ENCODE peak calls at places on chromosomes 3 and 15, in ten cellular contexts. One of them, this sample, is unnamed. For H3K36me3 and H3K27me3, the result is how much of the 10 kb centered on the place peaks cover.

GRCh38 chr3:111639316-111639715 is 44.2 kb upstream of the ZBED2 start:
- DNase-seq in left ventricle myocardium inferior: no peak
- DNase-seq in pancreas: no peak
- DNase-seq in naive thymus-derived CD4-positive, alpha-beta T cell: no peak
- DNase-seq in heart left ventricle: no peak
- DNase-seq in PC-9: no peak
- DNase-seq in Caco-2: no peak
- DNase-seq in cardiac muscle cell: no peak
- DNase-seq in psoas muscle: no peak
- DNase-seq in adipocyte: no peak
- DNase-seq in this sample: no peak

GRCh38 chr3:154151969-154152368 is 30.8 kb downstream of the ARHGEF26 start:
- DNase-seq in left ventricle myocardium inferior: no peak
- DNase-seq in pancreas: no peak
- DNase-seq in naive thymus-derived CD4-positive, alpha-beta T cell: no peak
- DNase-seq in heart left ventricle: no peak
- DNase-seq in PC-9: peak
- DNase-seq in Caco-2: no peak
- DNase-seq in cardiac muscle cell: no peak
- DNase-seq in psoas muscle: no peak
- DNase-seq in adipocyte: peak
- DNase-seq in this sample: no peak

GRCh38 chr3:184334470-184335158 is 2.8 kb upstream of the FAM131A start:
- DNase-seq in left ventricle myocardium inferior: no peak
- DNase-seq in pancreas: no peak
- DNase-seq in naive thymus-derived CD4-positive, alpha-beta T cell: no peak
- DNase-seq in heart left ventricle: no peak
- DNase-seq in PC-9: peak
- DNase-seq in Caco-2: no peak
- DNase-seq in cardiac muscle cell: no peak
- DNase-seq in psoas muscle: peak
- DNase-seq in adipocyte: peak
- DNase-seq in this sample: no peak

GRCh38 chr3:126941721-126942270 is 41.1 kb upstream of the PLXNA1 start:
- DNase-seq in left ventricle myocardium inferior: no peak
- DNase-seq in pancreas: no peak
- DNase-seq in naive thymus-derived CD4-positive, alpha-beta T cell: no peak
- DNase-seq in heart left ventricle: no peak
- DNase-seq in PC-9: no peak
- DNase-seq in Caco-2: no peak
- DNase-seq in cardiac muscle cell: no peak
- DNase-seq in psoas muscle: no peak
- DNase-seq in adipocyte: no peak
- DNase-seq in this sample: no peak

GRCh38 chr3:181966387-181966786 is 254.7 kb downstream of the SOX2 start:
- DNase-seq in left ventricle myocardium inferior: no peak
- DNase-seq in pancreas: no peak
- DNase-seq in naive thymus-derived CD4-positive, alpha-beta T cell: no peak
- DNase-seq in heart left ventricle: no peak
- DNase-seq in PC-9: no peak
- DNase-seq in Caco-2: no peak
- DNase-seq in cardiac muscle cell: no peak
- DNase-seq in psoas muscle: no peak
- DNase-seq in adipocyte: no peak
- DNase-seq in this sample: no peak

GRCh38 chr15:56538901-56539545 is 74.1 kb upstream of the MNS1 start:
- DNase-seq in left ventricle myocardium inferior: no peak
- DNase-seq in pancreas: no peak
- DNase-seq in naive thymus-derived CD4-positive, alpha-beta T cell: no peak
- DNase-seq in heart left ventricle: no peak
- DNase-seq in PC-9: no peak
- DNase-seq in Caco-2: no peak
- DNase-seq in cardiac muscle cell: no peak
- DNase-seq in psoas muscle: no peak
- DNase-seq in adipocyte: no peak
- DNase-seq in this sample: no peak

GRCh38 chr3:135965129-135965505 is 411 bp upstream of the PPP2R3A start:
- DNase-seq in left ventricle myocardium inferior: no peak
- DNase-seq in pancreas: no peak
- DNase-seq in naive thymus-derived CD4-positive, alpha-beta T cell: no peak
- DNase-seq in heart left ventricle: no peak
- DNase-seq in PC-9: no peak
- DNase-seq in Caco-2: no peak
- DNase-seq in cardiac muscle cell: no peak
- DNase-seq in psoas muscle: no peak
- DNase-seq in adipocyte: no peak
- DNase-seq in this sample: no peak

GRCh38 chr3:175386630-175387029 is 527.5 kb downstream of the NAALADL2 start:
- DNase-seq in left ventricle myocardium inferior: no peak
- DNase-seq in pancreas: no peak
- DNase-seq in naive thymus-derived CD4-positive, alpha-beta T cell: no peak
- DNase-seq in heart left ventricle: no peak
- DNase-seq in PC-9: peak
- DNase-seq in Caco-2: no peak
- DNase-seq in cardiac muscle cell: no peak
- DNase-seq in psoas muscle: no peak
- DNase-seq in adipocyte: peak
- DNase-seq in this sample: no peak

GRCh38 chr15:64503197-64503596 is 42.8 kb downstream of the ZNF609 start:
- DNase-seq in left ventricle myocardium inferior: no peak
- DNase-seq in pancreas: no peak
- DNase-seq in naive thymus-derived CD4-positive, alpha-beta T cell: peak
- DNase-seq in heart left ventricle: no peak
- DNase-seq in PC-9: no peak
- DNase-seq in Caco-2: no peak
- DNase-seq in cardiac muscle cell: peak
- DNase-seq in psoas muscle: no peak
- DNase-seq in adipocyte: peak
- DNase-seq in this sample: no peak

GRCh38 chr3:4723921-4724698 is 231.0 kb downstream of the ITPR1 start:
- DNase-seq in left ventricle myocardium inferior: no peak
- DNase-seq in pancreas: peak
- DNase-seq in naive thymus-derived CD4-positive, alpha-beta T cell: no peak
- DNase-seq in heart left ventricle: no peak
- DNase-seq in PC-9: no peak
- DNase-seq in Caco-2: no peak
- DNase-seq in cardiac muscle cell: no peak
- DNase-seq in psoas muscle: no peak
- DNase-seq in adipocyte: no peak
- DNase-seq in this sample: no peak

GRCh38 chr3:26704736-26705135 is 82.2 kb downstream of the LRRC3B start:
- DNase-seq in left ventricle myocardium inferior: no peak
- DNase-seq in pancreas: no peak
- DNase-seq in naive thymus-derived CD4-positive, alpha-beta T cell: no peak
- DNase-seq in heart left ventricle: no peak
- DNase-seq in PC-9: no peak
- DNase-seq in Caco-2: no peak
- DNase-seq in cardiac muscle cell: no peak
- DNase-seq in psoas muscle: no peak
- DNase-seq in adipocyte: no peak
- DNase-seq in this sample: no peak

GRCh38 chr3:48561045-48561736 is 2.4 kb downstream of the UCN2 start:
- DNase-seq in left ventricle myocardium inferior: peak
- DNase-seq in pancreas: peak
- DNase-seq in naive thymus-derived CD4-positive, alpha-beta T cell: no peak
- DNase-seq in heart left ventricle: peak
- DNase-seq in PC-9: no peak
- DNase-seq in Caco-2: peak
- DNase-seq in cardiac muscle cell: peak
- DNase-seq in psoas muscle: peak
- DNase-seq in adipocyte: peak
- DNase-seq in this sample: no peak

GRCh38 chr3:73380735-73381532 is 243.8 kb downstream of the PDZRN3 start:
- DNase-seq in left ventricle myocardium inferior: no peak
- DNase-seq in pancreas: no peak
- DNase-seq in naive thymus-derived CD4-positive, alpha-beta T cell: no peak
- DNase-seq in heart left ventricle: no peak
- DNase-seq in PC-9: no peak
- DNase-seq in Caco-2: no peak
- DNase-seq in cardiac muscle cell: no peak
- DNase-seq in psoas muscle: no peak
- DNase-seq in adipocyte: no peak
- DNase-seq in this sample: no peak

GRCh38 chr3:73385538-73385937 is 239.2 kb downstream of the PDZRN3 start:
- DNase-seq in left ventricle myocardium inferior: no peak
- DNase-seq in pancreas: no peak
- DNase-seq in naive thymus-derived CD4-positive, alpha-beta T cell: no peak
- DNase-seq in heart left ventricle: no peak
- DNase-seq in PC-9: no peak
- DNase-seq in Caco-2: no peak
- DNase-seq in cardiac muscle cell: no peak
- DNase-seq in psoas muscle: no peak
- DNase-seq in adipocyte: no peak
- DNase-seq in this sample: no peak

GRCh38 chr3:73381551-73381950 is 243.2 kb downstream of the PDZRN3 start:
- DNase-seq in left ventricle myocardium inferior: no peak
- DNase-seq in pancreas: no peak
- DNase-seq in naive thymus-derived CD4-positive, alpha-beta T cell: no peak
- DNase-seq in heart left ventricle: no peak
- DNase-seq in PC-9: no peak
- DNase-seq in Caco-2: no peak
- DNase-seq in cardiac muscle cell: no peak
- DNase-seq in psoas muscle: no peak
- DNase-seq in adipocyte: no peak
- DNase-seq in this sample: no peak

GRCh38 chr3:73384091-73384906 is 240.4 kb downstream of the PDZRN3 start:
- DNase-seq in left ventricle myocardium inferior: no peak
- DNase-seq in pancreas: no peak
- DNase-seq in naive thymus-derived CD4-positive, alpha-beta T cell: no peak
- DNase-seq in heart left ventricle: no peak
- DNase-seq in PC-9: no peak
- DNase-seq in Caco-2: no peak
- DNase-seq in cardiac muscle cell: no peak
- DNase-seq in psoas muscle: no peak
- DNase-seq in adipocyte: no peak
- DNase-seq in this sample: no peak

GRCh38 chr3:73383470-73384049 is 241.2 kb downstream of the PDZRN3 start:
- DNase-seq in left ventricle myocardium inferior: no peak
- DNase-seq in pancreas: no peak
- DNase-seq in naive thymus-derived CD4-positive, alpha-beta T cell: no peak
- DNase-seq in heart left ventricle: no peak
- DNase-seq in PC-9: no peak
- DNase-seq in Caco-2: no peak
- DNase-seq in cardiac muscle cell: no peak
- DNase-seq in psoas muscle: no peak
- DNase-seq in adipocyte: no peak
- DNase-seq in this sample: no peak
- H3K36me3 ChIP-seq in left ventricle myocardium inferior: half or more
- H3K36me3 ChIP-seq in pancreas: under half
- H3K36me3 ChIP-seq in naive thymus-derived CD4-positive, alpha-beta T cell: under half
- H3K36me3 ChIP-seq in heart left ventricle: under half
- H3K36me3 ChIP-seq in PC-9: under half
- H3K36me3 ChIP-seq in Caco-2: under half
- H3K36me3 ChIP-seq in cardiac muscle cell: under half
- H3K36me3 ChIP-seq in psoas muscle: under half
- H3K36me3 ChIP-seq in adipocyte: half or more
- H3K36me3 ChIP-seq in this sample: under half

DNA sequence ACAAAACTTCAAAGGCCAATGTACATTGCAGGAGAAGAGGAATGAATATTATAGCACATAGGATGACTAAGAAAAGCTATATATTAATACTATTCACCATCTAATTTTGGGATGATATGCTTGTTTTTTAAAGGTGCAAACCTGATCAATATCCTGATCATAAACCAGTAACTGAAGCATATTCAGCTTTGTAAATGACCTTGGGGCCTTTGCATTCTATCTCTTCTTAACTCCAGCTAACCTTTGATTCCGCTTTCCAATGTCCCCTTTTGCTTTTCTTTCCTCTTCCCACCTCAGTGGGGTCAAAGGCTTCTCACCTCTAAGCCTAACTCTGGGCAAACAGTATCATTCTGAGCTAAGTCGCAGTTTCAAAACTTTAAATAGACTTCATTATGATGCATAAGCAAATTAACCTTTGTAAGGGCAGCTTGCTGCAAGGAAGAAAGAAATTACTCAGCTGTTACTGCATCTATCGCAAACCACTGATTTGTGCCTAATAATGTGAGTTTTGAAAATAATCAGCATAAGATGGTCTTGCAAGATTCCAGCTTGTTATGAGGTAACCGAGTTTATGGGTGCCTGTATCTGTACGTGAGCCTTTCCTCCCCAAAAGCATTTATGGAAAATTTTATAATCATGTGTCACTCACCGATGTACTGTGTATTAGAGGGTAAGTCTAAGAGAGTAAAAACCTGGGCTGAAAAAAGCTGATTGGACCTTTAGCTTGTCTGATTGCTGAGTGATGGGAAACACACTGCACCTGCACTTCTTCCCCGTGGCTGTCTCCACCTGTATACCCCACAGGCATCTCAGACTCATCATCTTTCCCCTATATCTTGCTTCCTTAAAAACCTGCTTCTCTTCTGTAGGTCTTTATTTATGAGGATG is 116.8 kb downstream of the TPRG1 start:
- DNase-seq in left ventricle myocardium inferior: no peak
- DNase-seq in pancreas: no peak
- DNase-seq in naive thymus-derived CD4-positive, alpha-beta T cell: no peak
- DNase-seq in heart left ventricle: no peak
- DNase-seq in PC-9: no peak
- DNase-seq in Caco-2: no peak
- DNase-seq in cardiac muscle cell: no peak
- DNase-seq in psoas muscle: no peak
- DNase-seq in adipocyte: no peak
- DNase-seq in this sample: no peak
- H3K4me3 ChIP-seq in left ventricle myocardium inferior: no peak
- H3K4me3 ChIP-seq in pancreas: no peak
- H3K4me3 ChIP-seq in naive thymus-derived CD4-positive, alpha-beta T cell: no peak
- H3K4me3 ChIP-seq in heart left ventricle: no peak
- H3K4me3 ChIP-seq in PC-9: no peak
- H3K4me3 ChIP-seq in Caco-2: no peak
- H3K4me3 ChIP-seq in cardiac muscle cell: no peak
- H3K4me3 ChIP-seq in psoas muscle: no peak
- H3K4me3 ChIP-seq in adipocyte: no peak
- H3K4me3 ChIP-seq in this sample: no peak

DNA sequence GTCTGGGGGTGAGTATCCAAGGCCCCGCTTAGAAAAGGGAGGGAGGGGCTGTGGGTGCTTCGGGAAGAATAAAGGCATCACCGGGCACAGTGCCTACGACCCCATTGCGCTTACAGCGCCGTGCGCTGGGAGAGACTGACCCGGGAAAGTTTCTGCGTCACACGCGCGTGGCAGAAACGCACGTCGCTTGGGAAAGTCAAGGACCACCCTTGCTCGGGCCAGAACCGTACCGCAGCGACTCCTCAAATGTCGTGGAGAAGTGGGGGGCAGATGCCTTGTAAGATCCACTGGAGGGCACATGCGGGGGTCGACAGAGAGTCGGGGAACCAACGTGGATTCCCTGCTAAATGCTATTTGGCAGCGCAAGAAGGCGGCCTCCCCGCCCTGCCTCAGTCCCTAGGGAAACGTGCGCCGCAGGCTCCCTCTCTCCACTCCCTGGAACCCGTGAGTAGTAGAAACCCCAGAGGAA is 2.4 kb downstream of the ADAMTS9 start:
- DNase-seq in left ventricle myocardium inferior: peak
- DNase-seq in pancreas: peak
- DNase-seq in naive thymus-derived CD4-positive, alpha-beta T cell: no peak
- DNase-seq in heart left ventricle: peak
- DNase-seq in PC-9: no peak
- DNase-seq in Caco-2: peak
- DNase-seq in cardiac muscle cell: no peak
- DNase-seq in psoas muscle: peak
- DNase-seq in adipocyte: peak
- DNase-seq in this sample: no peak
- H3K27me3 ChIP-seq in left ventricle myocardium inferior: under half
- H3K27me3 ChIP-seq in pancreas: under half
- H3K27me3 ChIP-seq in naive thymus-derived CD4-positive, alpha-beta T cell: under half
- H3K27me3 ChIP-seq in heart left ventricle: under half
- H3K27me3 ChIP-seq in PC-9: under half
- H3K27me3 ChIP-seq in Caco-2: under half
- H3K27me3 ChIP-seq in cardiac muscle cell: under half
- H3K27me3 ChIP-seq in psoas muscle: under half
- H3K27me3 ChIP-seq in adipocyte: under half
- H3K27me3 ChIP-seq in this sample: under half

GRCh38 chr15:79316864-79317263 is 6.0 kb downstream of the TMED3 start:
- DNase-seq in left ventricle myocardium inferior: no peak
- DNase-seq in pancreas: no peak
- DNase-seq in naive thymus-derived CD4-positive, alpha-beta T cell: no peak
- DNase-seq in heart left ventricle: no peak
- DNase-seq in PC-9: no peak
- DNase-seq in Caco-2: no peak
- DNase-seq in cardiac muscle cell: no peak
- DNase-seq in psoas muscle: no peak
- DNase-seq in adipocyte: no peak
- DNase-seq in this sample: no peak
- H3K36me3 ChIP-seq in left ventricle myocardium inferior: half or more
- H3K36me3 ChIP-seq in pancreas: under half
- H3K36me3 ChIP-seq in naive thymus-derived CD4-positive, alpha-beta T cell: half or more
- H3K36me3 ChIP-seq in heart left ventricle: under half
- H3K36me3 ChIP-seq in PC-9: under half
- H3K36me3 ChIP-seq in Caco-2: under half
- H3K36me3 ChIP-seq in cardiac muscle cell: under half
- H3K36me3 ChIP-seq in psoas muscle: under half
- H3K36me3 ChIP-seq in adipocyte: half or more
- H3K36me3 ChIP-seq in this sample: under half

This sample was measured in lung.